ENCODE peak calls at places on chromosomes 2 and 18, in eight cellular contexts. F, Y, J, M, L, A, P and V are unnamed samples.

GRCh38 chr2:125479143-125479636 is 1176.8 kb upstream of the GYPC start:
- DNase-seq in P (no peak), F (no peak), M (no peak), Y (no peak), L (no peak), A (no peak), J (no peak), V (no peak)

GRCh38 chr2:28047698-28048097 is 157.2 kb downstream of the BABAM2 start:
- DNase-seq in Y (no peak), F (peak; percentile 81), L (no peak), M (no peak), A (no peak), P (peak; percentile 48), J (no peak), V (no peak)

GRCh38 chr2:238596571-238597551 is 170.1 kb downstream of the ASB1 start:
- DNase-seq in A (no peak), L (peak; percentile 90), P (peak; percentile 62), F (peak; percentile 71), Y (no peak), M (peak; percentile 62), J (peak; percentile 40), V (peak; percentile 51)

GRCh38 chr2:113273031-113273551 is 5.6 kb downstream of the PAX8 start:
- DNase-seq in P (peak; percentile 30), F (peak; percentile 47), L (no peak), M (no peak), J (no peak), Y (peak; percentile 44), A (no peak), V (no peak)

GRCh38 chr2:240451108-240451611 is 15.7 kb downstream of the GPC1 start:
- DNase-seq in M (no peak), F (no peak), Y (no peak), L (no peak), P (no peak), A (peak; percentile 45), J (no peak), V (peak; percentile 18)

GRCh38 chr2:224083631-224084030 is 44.5 kb upstream of the SERPINE2 start:
- DNase-seq in L (no peak), F (no peak), P (no peak), Y (no peak), M (no peak), A (no peak), J (no peak), V (no peak)

GRCh38 chr2:196977491-196977890 is 51.0 kb upstream of the PGAP1 start:
- DNase-seq in Y (no peak), P (no peak), M (no peak), L (no peak), J (no peak), F (peak; percentile 23), A (no peak), V (no peak)

GRCh38 chr18:68738572-68738971 is 23.7 kb upstream of the TMX3 start:
- DNase-seq in Y (no peak), F (no peak), P (no peak), J (no peak), A (no peak), L (no peak), M (no peak), V (no peak)

GRCh38 chr2:216634317-216635148 is 1.3 kb downstream of the IGFBP2 start:
- DNase-seq in A (no peak), L (no peak), P (no peak), M (no peak), F (no peak), J (no peak), Y (no peak), V (no peak)

GRCh38 chr2:10305715-10306114 is 3.0 kb downstream of the HPCAL1 start:
- DNase-seq in M (no peak), P (no peak), Y (peak; percentile 63), J (no peak), F (no peak), L (no peak), A (no peak), V (no peak)

GRCh38 chr2:237581751-237582746 is 8.5 kb downstream of the RAB17 start:
- DNase-seq in J (peak; percentile 59), Y (peak; percentile 73), A (peak; percentile 74), P (peak; percentile 65), M (peak; percentile 74), L (peak; percentile 91), F (peak; percentile 71), V (peak; percentile 81)

GRCh38 chr2:55054076-55054475 is 3.8 kb upstream of the RTN4 start:
- DNase-seq in P (no peak), L (no peak), F (no peak), A (no peak), M (no peak), J (no peak), Y (no peak), V (no peak)

GRCh38 chr2:181763423-181763822 is 83.1 kb upstream of the NEUROD1 start:
- DNase-seq in A (no peak), Y (no peak), M (no peak), J (no peak), F (no peak), L (no peak), P (no peak), V (no peak)

GRCh38 chr2:230758566-230759480 is 46.2 kb downstream of the CAB39 start:
- DNase-seq in P (peak; percentile 29), Y (no peak), L (no peak), F (peak; percentile 94), M (no peak), J (no peak), A (no peak), V (no peak)

GRCh38 chr2:230761704-230762103 is 49.1 kb downstream of the CAB39 start:
- DNase-seq in L (no peak), A (no peak), F (no peak), J (no peak), Y (no peak), P (no peak), M (no peak), V (no peak)

GRCh38 chr2:230765611-230766300 is 53.1 kb downstream of the CAB39 start:
- DNase-seq in M (no peak), P (peak; percentile 11), Y (no peak), L (no peak), A (no peak), J (no peak), F (no peak), V (no peak)

GRCh38 chr2:230759481-230760191 is 47.0 kb downstream of the CAB39 start:
- DNase-seq in F (no peak), L (no peak), Y (no peak), P (no peak), A (no peak), M (no peak), J (no peak), V (no peak)

DNA sequence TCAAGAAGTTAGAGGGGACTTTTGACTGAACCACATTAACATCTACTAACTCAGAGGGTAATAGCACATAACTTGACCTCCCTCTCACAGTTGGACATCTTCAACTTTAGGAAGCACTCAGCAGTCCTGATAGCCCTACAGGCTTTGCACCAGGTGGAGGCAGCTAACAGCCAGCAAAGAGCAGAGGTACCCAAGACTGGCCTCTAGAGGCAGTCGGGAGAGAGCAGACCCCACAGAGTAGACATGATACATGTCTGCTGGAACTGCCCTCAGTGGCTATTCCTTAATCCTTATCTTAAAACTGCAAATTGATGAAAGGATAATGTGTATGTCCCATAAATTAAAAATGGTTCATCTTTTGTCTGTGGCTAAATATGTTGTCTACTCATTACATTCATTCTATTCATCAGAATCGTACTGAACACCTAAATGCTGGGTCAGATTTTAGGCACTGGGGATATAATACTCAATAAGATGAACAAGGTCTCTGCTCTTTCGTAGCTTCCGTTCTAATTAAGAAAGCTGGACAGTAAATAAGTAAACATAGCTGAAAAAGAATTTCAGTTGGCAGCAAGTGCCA is 49.8 kb downstream of the CAB39 start:
- DNase-seq in P (peak; percentile 43), F (no peak), Y (peak; percentile 58), J (no peak), M (no peak), L (no peak), A (no peak), V (no peak)
- TF ChIP-seq CTCF in P (peak; percentile 87), F (peak; percentile 45), Y (peak; percentile 76), J (peak; percentile 11), M (peak; percentile 9), L (no peak), A (peak; percentile 33), V (peak; percentile 47)

GRCh38 chr2:215138466-215138865 is at the start of gene ABCA12:
- DNase-seq in J (no peak), L (no peak), F (no peak), A (no peak), P (no peak), Y (no peak), M (no peak), V (no peak)
- H3K4me3 ChIP-seq in J (no peak within 1 kb of the TSS), L (no peak within 1 kb of the TSS), F (no peak within 1 kb of the TSS), A (no peak within 1 kb of the TSS), P (no peak within 1 kb of the TSS), Y (no peak within 1 kb of the TSS), M (no peak within 1 kb of the TSS), V (no peak within 1 kb of the TSS)

DNA sequence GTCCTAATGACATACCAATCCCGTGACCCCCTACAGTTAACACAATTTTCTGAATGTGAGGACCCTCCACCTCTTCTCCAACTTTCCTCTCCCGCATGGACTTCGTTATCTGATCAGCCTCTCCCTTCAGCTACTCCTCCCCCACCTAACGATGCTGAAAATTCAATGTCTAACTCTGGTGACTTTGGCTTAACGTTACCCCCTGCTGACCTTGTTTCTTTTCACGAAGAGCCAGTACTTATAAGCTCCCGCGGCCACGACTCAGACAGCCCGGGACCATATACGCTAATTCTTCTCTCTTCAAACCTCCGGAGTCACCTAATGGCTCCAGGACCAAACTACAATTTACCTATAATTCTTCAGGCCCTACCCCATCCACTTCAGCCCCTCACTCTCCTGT is 29.2 kb downstream of the VPS54 start:
- DNase-seq in A (no peak), Y (no peak), M (no peak), J (no peak), P (no peak), L (no peak), F (no peak), V (no peak)
- TF ChIP-seq CTCF in A (no peak), Y (no peak), M (no peak), J (no peak), P (no peak), L (no peak), F (no peak), V (no peak)

GRCh38 chr2:174686430-174686829 is 77.8 kb downstream of the CHRNA1 start:
- DNase-seq in A (no peak), P (no peak), L (no peak), J (no peak), F (no peak), M (no peak), Y (no peak), V (no peak)

GRCh38 chr2:174681983-174682577 is 82.2 kb downstream of the CHRNA1 start:
- DNase-seq in L (peak; percentile 80), P (peak; percentile 26), A (peak; percentile 62), Y (peak; percentile 12), F (no peak), M (no peak), J (no peak), V (peak; percentile 53)

GRCh38 chr2:174681099-174681982 is 82.9 kb downstream of the CHRNA1 start:
- DNase-seq in A (no peak), P (no peak), L (no peak), M (no peak), J (no peak), F (peak; percentile 25), Y (peak; percentile 37), V (no peak)

GRCh38 chr2:174682578-174683391 is 81.5 kb downstream of the CHRNA1 start:
- DNase-seq in P (peak; percentile 29), L (peak; percentile 82), F (peak; percentile 59), M (peak; percentile 50), A (peak; percentile 75), Y (peak; percentile 60), J (no peak), V (peak; percentile 79)

DNA sequence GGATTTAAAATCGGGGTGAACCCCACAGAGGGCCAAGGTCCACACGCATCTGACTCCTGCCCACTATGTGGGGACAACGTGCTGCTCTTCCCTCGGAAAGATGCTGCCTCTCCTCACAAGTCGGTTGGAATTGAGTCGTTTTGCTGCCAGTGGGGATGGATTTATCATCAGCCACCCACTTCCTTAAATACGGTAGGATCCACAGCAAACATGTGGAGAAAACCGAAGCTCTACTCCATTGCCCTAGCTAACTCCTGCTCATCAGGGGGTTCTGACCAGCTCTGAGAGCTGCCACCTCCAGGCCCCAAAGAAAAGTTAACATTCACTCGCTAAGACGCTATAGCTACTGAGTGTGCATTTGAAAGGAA is 80.9 kb downstream of the CHRNA1 start:
- DNase-seq in A (no peak), Y (no peak), J (no peak), F (peak; percentile 52), M (no peak), P (peak; percentile 27), L (no peak), V (no peak)
- H3K4me3 ChIP-seq in A (peak overlapping the region; percentile 89), Y (peak overlapping the region; percentile 75), J (peak overlapping the region; percentile 98), F (peak overlapping the region; percentile 93), M (no peak overlapping the region), P (peak overlapping the region; percentile 80), L (peak overlapping the region; percentile 83), V (peak overlapping the region; percentile 86)